ENCODE peak calls at places on chromosomes 12 and 14, in nine cellular contexts. One of them, this sample, is unnamed.

GRCh38 chr12:52217223-52217622 is 15.8 kb upstream of the KRT7 start:
- DNase-seq in GM12878: no peak
- DNase-seq in A549: no peak
- DNase-seq in SK-N-SH: no peak
- DNase-seq in ovary: peak
- DNase-seq in stomach: peak
- DNase-seq in esophagus muscularis mucosa: no peak
- DNase-seq in suprapubic skin: peak
- DNase-seq in sigmoid colon: peak
- DNase-seq in this sample: no peak

GRCh38 chr12:131231194-131231980 is 277.7 kb downstream of the ADGRD1 start:
- DNase-seq in GM12878: no peak
- DNase-seq in A549: no peak
- DNase-seq in SK-N-SH: no peak
- DNase-seq in ovary: peak
- DNase-seq in stomach: no peak
- DNase-seq in esophagus muscularis mucosa: no peak
- DNase-seq in suprapubic skin: no peak
- DNase-seq in sigmoid colon: no peak
- DNase-seq in this sample: no peak

GRCh38 chr14:67131691-67132090 is 57.5 kb upstream of the GARIN2 start:
- DNase-seq in GM12878: no peak
- DNase-seq in A549: no peak
- DNase-seq in SK-N-SH: no peak
- DNase-seq in ovary: no peak
- DNase-seq in stomach: no peak
- DNase-seq in esophagus muscularis mucosa: no peak
- DNase-seq in suprapubic skin: no peak
- DNase-seq in sigmoid colon: no peak
- DNase-seq in this sample: no peak

GRCh38 chr14:91419044-91419397 is 1.4 kb upstream of the CCDC88C start:
- DNase-seq in GM12878: no peak
- DNase-seq in A549: no peak
- DNase-seq in SK-N-SH: no peak
- DNase-seq in ovary: no peak
- DNase-seq in stomach: peak
- DNase-seq in esophagus muscularis mucosa: no peak
- DNase-seq in suprapubic skin: no peak
- DNase-seq in sigmoid colon: no peak
- DNase-seq in this sample: no peak

GRCh38 chr14:87483651-87484260 is 509.2 kb downstream of the GALC start:
- DNase-seq in GM12878: no peak
- DNase-seq in A549: no peak
- DNase-seq in SK-N-SH: no peak
- DNase-seq in ovary: no peak
- DNase-seq in stomach: peak
- DNase-seq in esophagus muscularis mucosa: no peak
- DNase-seq in suprapubic skin: no peak
- DNase-seq in sigmoid colon: no peak
- DNase-seq in this sample: no peak

GRCh38 chr12:131674373-131674772 is 36.5 kb upstream of the SFSWAP start:
- DNase-seq in GM12878: no peak
- DNase-seq in A549: no peak
- DNase-seq in SK-N-SH: no peak
- DNase-seq in ovary: no peak
- DNase-seq in stomach: no peak
- DNase-seq in esophagus muscularis mucosa: no peak
- DNase-seq in suprapubic skin: no peak
- DNase-seq in sigmoid colon: no peak
- DNase-seq in this sample: no peak

GRCh38 chr14:56189306-56189705 is 71.1 kb downstream of the PELI2 start:
- DNase-seq in GM12878: no peak
- DNase-seq in A549: peak
- DNase-seq in SK-N-SH: no peak
- DNase-seq in ovary: no peak
- DNase-seq in stomach: no peak
- DNase-seq in esophagus muscularis mucosa: peak
- DNase-seq in suprapubic skin: no peak
- DNase-seq in sigmoid colon: no peak
- DNase-seq in this sample: no peak

GRCh38 chr12:12718853-12719252 is 1.7 kb downstream of the CDKN1B start:
- DNase-seq in GM12878: no peak
- DNase-seq in A549: no peak
- DNase-seq in SK-N-SH: no peak
- DNase-seq in ovary: no peak
- DNase-seq in stomach: no peak
- DNase-seq in esophagus muscularis mucosa: peak
- DNase-seq in suprapubic skin: no peak
- DNase-seq in sigmoid colon: no peak
- DNase-seq in this sample: no peak

GRCh38 chr12:118034429-118035193 is 18.1 kb downstream of the RFC5 start:
- DNase-seq in GM12878: no peak
- DNase-seq in A549: no peak
- DNase-seq in SK-N-SH: peak
- DNase-seq in ovary: no peak
- DNase-seq in stomach: no peak
- DNase-seq in esophagus muscularis mucosa: no peak
- DNase-seq in suprapubic skin: no peak
- DNase-seq in sigmoid colon: no peak
- DNase-seq in this sample: no peak

GRCh38 chr12:54019924-54020586 is 8.2 kb upstream of the HOXC6 start:
- DNase-seq in GM12878: no peak
- DNase-seq in A549: no peak
- DNase-seq in SK-N-SH: no peak
- DNase-seq in ovary: peak
- DNase-seq in stomach: no peak
- DNase-seq in esophagus muscularis mucosa: no peak
- DNase-seq in suprapubic skin: no peak
- DNase-seq in sigmoid colon: no peak
- DNase-seq in this sample: no peak

GRCh38 chr12:21301-22189 is 45.0 kb upstream of the IQSEC3 start:
- DNase-seq in GM12878: peak
- DNase-seq in A549: no peak
- DNase-seq in SK-N-SH: no peak
- DNase-seq in ovary: no peak
- DNase-seq in stomach: no peak
- DNase-seq in esophagus muscularis mucosa: no peak
- DNase-seq in suprapubic skin: peak
- DNase-seq in sigmoid colon: no peak
- DNase-seq in this sample: no peak

GRCh38 chr12:58293308-58293983 is 352.1 kb downstream of the ATP23 start:
- DNase-seq in GM12878: no peak
- DNase-seq in A549: no peak
- DNase-seq in SK-N-SH: no peak
- DNase-seq in ovary: no peak
- DNase-seq in stomach: no peak
- DNase-seq in esophagus muscularis mucosa: no peak
- DNase-seq in suprapubic skin: no peak
- DNase-seq in sigmoid colon: no peak
- DNase-seq in this sample: no peak

GRCh38 chr14:52790011-52790755 is 1.2 kb downstream of the GNPNAT1 start:
- DNase-seq in GM12878: no peak
- DNase-seq in A549: no peak
- DNase-seq in SK-N-SH: no peak
- DNase-seq in ovary: no peak
- DNase-seq in stomach: no peak
- DNase-seq in esophagus muscularis mucosa: no peak
- DNase-seq in suprapubic skin: no peak
- DNase-seq in sigmoid colon: no peak
- DNase-seq in this sample: no peak

GRCh38 chr12:9870311-9870866 is 1.2 kb upstream of the CLEC2B start:
- DNase-seq in GM12878: no peak
- DNase-seq in A549: no peak
- DNase-seq in SK-N-SH: no peak
- DNase-seq in ovary: no peak
- DNase-seq in stomach: no peak
- DNase-seq in esophagus muscularis mucosa: no peak
- DNase-seq in suprapubic skin: no peak
- DNase-seq in sigmoid colon: no peak
- DNase-seq in this sample: no peak
- H3K4me3 ChIP-seq in GM12878: peak
- H3K4me3 ChIP-seq in A549: peak
- H3K4me3 ChIP-seq in SK-N-SH: no peak
- H3K4me3 ChIP-seq in ovary: peak
- H3K4me3 ChIP-seq in stomach: peak
- H3K4me3 ChIP-seq in esophagus muscularis mucosa: peak
- H3K4me3 ChIP-seq in suprapubic skin: peak
- H3K4me3 ChIP-seq in sigmoid colon: peak
- H3K4me3 ChIP-seq in this sample: peak

DNA sequence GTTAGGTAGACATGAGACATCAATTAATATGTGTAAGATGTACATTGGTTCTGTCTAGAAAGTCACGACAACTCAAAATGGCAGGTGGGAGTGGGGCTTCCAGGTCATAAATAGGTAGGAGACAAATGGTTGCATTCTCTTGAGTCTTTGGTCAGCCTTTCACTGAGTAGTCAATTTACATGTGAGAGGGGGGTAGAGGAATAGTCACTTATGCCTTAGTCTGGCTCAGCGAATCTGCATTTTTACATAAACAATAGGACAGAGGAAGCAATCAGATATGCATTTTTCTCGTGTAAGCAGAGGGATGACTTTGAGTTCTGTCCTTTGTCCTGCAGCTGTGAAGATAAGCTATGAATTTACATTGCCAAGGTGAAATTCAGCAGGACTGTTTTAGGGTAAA is 27.8 kb upstream of the UNC79 start:
- DNase-seq in GM12878: no peak
- DNase-seq in A549: no peak
- DNase-seq in SK-N-SH: no peak
- DNase-seq in ovary: no peak
- DNase-seq in stomach: no peak
- DNase-seq in esophagus muscularis mucosa: no peak
- DNase-seq in suprapubic skin: no peak
- DNase-seq in sigmoid colon: no peak
- DNase-seq in this sample: no peak
- H3K27ac ChIP-seq in GM12878: no peak
- H3K27ac ChIP-seq in A549: no peak
- H3K27ac ChIP-seq in SK-N-SH: no peak
- H3K27ac ChIP-seq in ovary: no peak
- H3K27ac ChIP-seq in stomach: no peak
- H3K27ac ChIP-seq in esophagus muscularis mucosa: no peak
- H3K27ac ChIP-seq in suprapubic skin: no peak
- H3K27ac ChIP-seq in sigmoid colon: no peak
- H3K27ac ChIP-seq in this sample: no peak

GRCh38 chr14:92880851-92881250 is 42.1 kb upstream of the CHGA start:
- DNase-seq in GM12878: no peak
- DNase-seq in A549: peak
- DNase-seq in SK-N-SH: peak
- DNase-seq in ovary: no peak
- DNase-seq in stomach: no peak
- DNase-seq in esophagus muscularis mucosa: no peak
- DNase-seq in suprapubic skin: no peak
- DNase-seq in sigmoid colon: no peak
- DNase-seq in this sample: no peak
- TF ChIP-seq EP300 in GM12878: no peak
- TF ChIP-seq EP300 in A549: no peak
- TF ChIP-seq EP300 in SK-N-SH: no peak
- TF ChIP-seq EP300 in ovary: no peak
- TF ChIP-seq EP300 in stomach: no peak
- TF ChIP-seq EP300 in esophagus muscularis mucosa: no peak
- TF ChIP-seq EP300 in suprapubic skin: no peak
- TF ChIP-seq EP300 in sigmoid colon: no peak
- TF ChIP-seq EP300 in this sample: no peak

DNA sequence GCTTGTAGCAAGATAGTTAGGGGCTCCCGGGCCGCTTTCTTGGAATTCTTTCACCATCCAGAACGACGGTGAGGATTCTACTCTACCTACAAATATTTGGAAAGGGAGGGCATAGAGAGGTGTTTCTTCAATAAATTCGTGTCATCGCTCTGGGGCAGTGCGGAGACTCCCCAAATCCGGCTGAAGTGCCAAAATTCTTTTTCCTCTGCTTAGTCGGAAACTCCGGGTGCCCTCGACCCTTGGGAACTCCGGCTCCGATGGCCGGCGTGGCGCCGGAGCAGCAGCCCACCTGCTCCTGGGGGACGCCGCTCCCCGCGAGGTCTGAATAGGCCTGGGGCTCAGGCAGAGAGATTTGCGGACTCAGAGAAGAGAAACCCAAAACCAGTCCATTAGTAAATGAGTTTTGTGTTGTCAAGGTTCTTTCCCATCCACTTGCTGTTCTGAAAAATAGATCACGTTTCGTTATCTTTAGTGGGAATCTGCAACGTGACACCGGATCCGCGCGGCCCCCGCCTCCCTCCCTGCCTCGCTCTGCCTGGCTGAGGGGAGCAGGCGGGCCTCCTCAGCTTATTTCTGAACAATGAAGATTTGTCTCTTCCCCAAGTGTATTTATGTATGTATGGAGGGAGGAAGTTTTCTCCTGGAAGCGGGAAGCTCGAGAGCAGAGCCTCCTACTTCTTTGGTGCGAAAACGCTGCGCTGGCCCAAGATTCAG is 3.6 kb upstream of the SIX1 start:
- DNase-seq in GM12878: no peak
- DNase-seq in A549: no peak
- DNase-seq in SK-N-SH: peak
- DNase-seq in ovary: no peak
- DNase-seq in stomach: no peak
- DNase-seq in esophagus muscularis mucosa: no peak
- DNase-seq in suprapubic skin: no peak
- DNase-seq in sigmoid colon: no peak
- DNase-seq in this sample: no peak
- H3K4me3 ChIP-seq in GM12878: no peak
- H3K4me3 ChIP-seq in A549: no peak
- H3K4me3 ChIP-seq in SK-N-SH: peak
- H3K4me3 ChIP-seq in ovary: no peak
- H3K4me3 ChIP-seq in stomach: no peak
- H3K4me3 ChIP-seq in esophagus muscularis mucosa: no peak
- H3K4me3 ChIP-seq in suprapubic skin: no peak
- H3K4me3 ChIP-seq in sigmoid colon: no peak
- H3K4me3 ChIP-seq in this sample: no peak

GRCh38 chr12:93089805-93090569 is 160.9 kb upstream of the EEA1 start:
- DNase-seq in GM12878: no peak
- DNase-seq in A549: peak
- DNase-seq in SK-N-SH: no peak
- DNase-seq in ovary: no peak
- DNase-seq in stomach: no peak
- DNase-seq in esophagus muscularis mucosa: no peak
- DNase-seq in suprapubic skin: no peak
- DNase-seq in sigmoid colon: no peak
- DNase-seq in this sample: no peak

GRCh38 chr12:93093243-93093642 is 164.1 kb upstream of the EEA1 start:
- DNase-seq in GM12878: no peak
- DNase-seq in A549: no peak
- DNase-seq in SK-N-SH: no peak
- DNase-seq in ovary: no peak
- DNase-seq in stomach: no peak
- DNase-seq in esophagus muscularis mucosa: no peak
- DNase-seq in suprapubic skin: no peak
- DNase-seq in sigmoid colon: no peak
- DNase-seq in this sample: no peak

GRCh38 chr12:93091851-93092558 is 162.9 kb upstream of the EEA1 start:
- DNase-seq in GM12878: no peak
- DNase-seq in A549: no peak
- DNase-seq in SK-N-SH: no peak
- DNase-seq in ovary: no peak
- DNase-seq in stomach: no peak
- DNase-seq in esophagus muscularis mucosa: no peak
- DNase-seq in suprapubic skin: no peak
- DNase-seq in sigmoid colon: no peak
- DNase-seq in this sample: no peak

GRCh38 chr12:93090768-93091172 is 161.7 kb upstream of the EEA1 start:
- DNase-seq in GM12878: no peak
- DNase-seq in A549: peak
- DNase-seq in SK-N-SH: no peak
- DNase-seq in ovary: no peak
- DNase-seq in stomach: no peak
- DNase-seq in esophagus muscularis mucosa: no peak
- DNase-seq in suprapubic skin: no peak
- DNase-seq in sigmoid colon: no peak
- DNase-seq in this sample: no peak

GRCh38 chr12:93092559-93092945 is 163.5 kb upstream of the EEA1 start:
- DNase-seq in GM12878: no peak
- DNase-seq in A549: no peak
- DNase-seq in SK-N-SH: no peak
- DNase-seq in ovary: no peak
- DNase-seq in stomach: no peak
- DNase-seq in esophagus muscularis mucosa: no peak
- DNase-seq in suprapubic skin: no peak
- DNase-seq in sigmoid colon: no peak
- DNase-seq in this sample: no peak
- H3K27ac ChIP-seq in GM12878: no peak
- H3K27ac ChIP-seq in A549: no peak
- H3K27ac ChIP-seq in SK-N-SH: no peak
- H3K27ac ChIP-seq in ovary: no peak
- H3K27ac ChIP-seq in stomach: no peak
- H3K27ac ChIP-seq in esophagus muscularis mucosa: no peak
- H3K27ac ChIP-seq in suprapubic skin: no peak
- H3K27ac ChIP-seq in sigmoid colon: no peak
- H3K27ac ChIP-seq in this sample: no peak

This sample was measured in tibial nerve.